ENCODE peak calls at places on chromosomes 4 and X, in ten cellular contexts. One of them, this sample, is unnamed.

GRCh38 chr4:169270156-169270809 is 473 bp downstream of the SH3RF1 start:
- DNase-seq in AG04450: no peak
- DNase-seq in HTR-8/SVneo: no peak
- DNase-seq in HFFc6: no peak
- DNase-seq in IMR-90: no peak
- DNase-seq in left ventricle myocardium inferior: peak
- DNase-seq in HFF-Myc: no peak
- DNase-seq in Kasumi-1: peak
- DNase-seq in sigmoid colon: peak
- DNase-seq in stomach: peak
- DNase-seq in this sample: peak

GRCh38 chr4:154314248-154314647 is 177.4 kb downstream of the DCHS2 start:
- DNase-seq in AG04450: no peak
- DNase-seq in HTR-8/SVneo: no peak
- DNase-seq in HFFc6: peak
- DNase-seq in IMR-90: no peak
- DNase-seq in left ventricle myocardium inferior: no peak
- DNase-seq in HFF-Myc: no peak
- DNase-seq in Kasumi-1: no peak
- DNase-seq in sigmoid colon: no peak
- DNase-seq in stomach: no peak
- DNase-seq in this sample: no peak

GRCh38 chrX:82734140-82734539 is 774.0 kb upstream of the POU3F4 start:
- DNase-seq in AG04450: no peak
- DNase-seq in HTR-8/SVneo: no peak
- DNase-seq in HFFc6: no peak
- DNase-seq in IMR-90: no peak
- DNase-seq in left ventricle myocardium inferior: no peak
- DNase-seq in HFF-Myc: no peak
- DNase-seq in Kasumi-1: no peak
- DNase-seq in sigmoid colon: no peak
- DNase-seq in stomach: no peak
- DNase-seq in this sample: no peak

GRCh38 chrX:14673764-14674163 is 144.4 kb downstream of the GLRA2 start:
- DNase-seq in AG04450: peak
- DNase-seq in HTR-8/SVneo: peak
- DNase-seq in HFFc6: peak
- DNase-seq in IMR-90: peak
- DNase-seq in left ventricle myocardium inferior: no peak
- DNase-seq in HFF-Myc: peak
- DNase-seq in Kasumi-1: no peak
- DNase-seq in sigmoid colon: no peak
- DNase-seq in stomach: no peak
- DNase-seq in this sample: peak

GRCh38 chr4:54513231-54513630 is 144.5 kb upstream of the KIT start:
- DNase-seq in AG04450: peak
- DNase-seq in HTR-8/SVneo: peak
- DNase-seq in HFFc6: peak
- DNase-seq in IMR-90: peak
- DNase-seq in left ventricle myocardium inferior: peak
- DNase-seq in HFF-Myc: peak
- DNase-seq in Kasumi-1: no peak
- DNase-seq in sigmoid colon: no peak
- DNase-seq in stomach: no peak
- DNase-seq in this sample: no peak

GRCh38 chr4:74032064-74032463 is 6.4 kb downstream of the CXCL3 start:
- DNase-seq in AG04450: no peak
- DNase-seq in HTR-8/SVneo: no peak
- DNase-seq in HFFc6: no peak
- DNase-seq in IMR-90: peak
- DNase-seq in left ventricle myocardium inferior: no peak
- DNase-seq in HFF-Myc: no peak
- DNase-seq in Kasumi-1: no peak
- DNase-seq in sigmoid colon: no peak
- DNase-seq in stomach: no peak
- DNase-seq in this sample: no peak

GRCh38 chr4:94256833-94257232 is 49.2 kb downstream of the SMARCAD1 start:
- DNase-seq in AG04450: no peak
- DNase-seq in HTR-8/SVneo: no peak
- DNase-seq in HFFc6: peak
- DNase-seq in IMR-90: peak
- DNase-seq in left ventricle myocardium inferior: no peak
- DNase-seq in HFF-Myc: no peak
- DNase-seq in Kasumi-1: peak
- DNase-seq in sigmoid colon: no peak
- DNase-seq in stomach: no peak
- DNase-seq in this sample: no peak

GRCh38 chr4:73947239-73947985 is 34.4 kb downstream of the PF4 start:
- DNase-seq in AG04450: no peak
- DNase-seq in HTR-8/SVneo: no peak
- DNase-seq in HFFc6: no peak
- DNase-seq in IMR-90: no peak
- DNase-seq in left ventricle myocardium inferior: no peak
- DNase-seq in HFF-Myc: no peak
- DNase-seq in Kasumi-1: no peak
- DNase-seq in sigmoid colon: no peak
- DNase-seq in stomach: no peak
- DNase-seq in this sample: no peak

GRCh38 chr4:132334081-132334480 is 815.0 kb upstream of the PCDH10 start:
- DNase-seq in AG04450: no peak
- DNase-seq in HTR-8/SVneo: no peak
- DNase-seq in HFFc6: peak
- DNase-seq in IMR-90: peak
- DNase-seq in left ventricle myocardium inferior: no peak
- DNase-seq in HFF-Myc: no peak
- DNase-seq in Kasumi-1: no peak
- DNase-seq in sigmoid colon: no peak
- DNase-seq in stomach: no peak
- DNase-seq in this sample: no peak

GRCh38 chr4:99054428-99054994 is 34.1 kb downstream of the ADH5 start:
- DNase-seq in AG04450: no peak
- DNase-seq in HTR-8/SVneo: no peak
- DNase-seq in HFFc6: no peak
- DNase-seq in IMR-90: no peak
- DNase-seq in left ventricle myocardium inferior: no peak
- DNase-seq in HFF-Myc: no peak
- DNase-seq in Kasumi-1: no peak
- DNase-seq in sigmoid colon: no peak
- DNase-seq in stomach: no peak
- DNase-seq in this sample: no peak

GRCh38 chr4:95167809-95168208 is 381.0 kb downstream of the UNC5C start:
- DNase-seq in AG04450: no peak
- DNase-seq in HTR-8/SVneo: no peak
- DNase-seq in HFFc6: no peak
- DNase-seq in IMR-90: no peak
- DNase-seq in left ventricle myocardium inferior: no peak
- DNase-seq in HFF-Myc: no peak
- DNase-seq in Kasumi-1: peak
- DNase-seq in sigmoid colon: no peak
- DNase-seq in stomach: no peak
- DNase-seq in this sample: no peak

GRCh38 chrX:13029831-13030771 is 14.3 kb downstream of the FAM9C start:
- DNase-seq in AG04450: no peak
- DNase-seq in HTR-8/SVneo: no peak
- DNase-seq in HFFc6: no peak
- DNase-seq in IMR-90: no peak
- DNase-seq in left ventricle myocardium inferior: no peak
- DNase-seq in HFF-Myc: no peak
- DNase-seq in Kasumi-1: no peak
- DNase-seq in sigmoid colon: no peak
- DNase-seq in stomach: no peak
- DNase-seq in this sample: peak

GRCh38 chr4:111952708-111953107 is 192.5 kb upstream of the FAM241A start:
- DNase-seq in AG04450: no peak
- DNase-seq in HTR-8/SVneo: no peak
- DNase-seq in HFFc6: no peak
- DNase-seq in IMR-90: no peak
- DNase-seq in left ventricle myocardium inferior: no peak
- DNase-seq in HFF-Myc: no peak
- DNase-seq in Kasumi-1: no peak
- DNase-seq in sigmoid colon: no peak
- DNase-seq in stomach: no peak
- DNase-seq in this sample: no peak

GRCh38 chr4:25810815-25811690 is 51.7 kb downstream of the SEL1L3 start:
- DNase-seq in AG04450: no peak
- DNase-seq in HTR-8/SVneo: no peak
- DNase-seq in HFFc6: peak
- DNase-seq in IMR-90: peak
- DNase-seq in left ventricle myocardium inferior: no peak
- DNase-seq in HFF-Myc: no peak
- DNase-seq in Kasumi-1: no peak
- DNase-seq in sigmoid colon: no peak
- DNase-seq in stomach: no peak
- DNase-seq in this sample: no peak

GRCh38 chrX:153333271-153333670 is 682 bp upstream of the ZNF275 start:
- DNase-seq in AG04450: no peak
- DNase-seq in HTR-8/SVneo: no peak
- DNase-seq in HFFc6: peak
- DNase-seq in IMR-90: peak
- DNase-seq in left ventricle myocardium inferior: no peak
- DNase-seq in HFF-Myc: no peak
- DNase-seq in Kasumi-1: no peak
- DNase-seq in sigmoid colon: no peak
- DNase-seq in stomach: no peak
- DNase-seq in this sample: no peak

GRCh38 chr4:175971393-175972179 is 94.1 kb upstream of the WDR17 start:
- DNase-seq in AG04450: no peak
- DNase-seq in HTR-8/SVneo: no peak
- DNase-seq in HFFc6: no peak
- DNase-seq in IMR-90: no peak
- DNase-seq in left ventricle myocardium inferior: no peak
- DNase-seq in HFF-Myc: no peak
- DNase-seq in Kasumi-1: no peak
- DNase-seq in sigmoid colon: no peak
- DNase-seq in stomach: no peak
- DNase-seq in this sample: no peak

GRCh38 chr4:82865592-82865991 is 25.4 kb downstream of the SEC31A start:
- DNase-seq in AG04450: peak
- DNase-seq in HTR-8/SVneo: peak
- DNase-seq in HFFc6: peak
- DNase-seq in IMR-90: peak
- DNase-seq in left ventricle myocardium inferior: no peak
- DNase-seq in HFF-Myc: peak
- DNase-seq in Kasumi-1: peak
- DNase-seq in sigmoid colon: no peak
- DNase-seq in stomach: no peak
- DNase-seq in this sample: no peak

GRCh38 chrX:43974736-43975135 is 1.5 kb upstream of the NDP start:
- DNase-seq in AG04450: no peak
- DNase-seq in HTR-8/SVneo: no peak
- DNase-seq in HFFc6: no peak
- DNase-seq in IMR-90: no peak
- DNase-seq in left ventricle myocardium inferior: no peak
- DNase-seq in HFF-Myc: no peak
- DNase-seq in Kasumi-1: no peak
- DNase-seq in sigmoid colon: no peak
- DNase-seq in stomach: no peak
- DNase-seq in this sample: no peak

GRCh38 chrX:49221868-49222267 is 11.3 kb downstream of the CACNA1F start:
- DNase-seq in AG04450: no peak
- DNase-seq in HTR-8/SVneo: no peak
- DNase-seq in HFFc6: no peak
- DNase-seq in IMR-90: no peak
- DNase-seq in left ventricle myocardium inferior: no peak
- DNase-seq in HFF-Myc: no peak
- DNase-seq in Kasumi-1: no peak
- DNase-seq in sigmoid colon: no peak
- DNase-seq in stomach: no peak
- DNase-seq in this sample: no peak

GRCh38 chrX:34655496-34656258 is 1.4 kb downstream of the TMEM47 start:
- DNase-seq in AG04450: no peak
- DNase-seq in HTR-8/SVneo: no peak
- DNase-seq in HFFc6: no peak
- DNase-seq in IMR-90: no peak
- DNase-seq in left ventricle myocardium inferior: no peak
- DNase-seq in HFF-Myc: no peak
- DNase-seq in Kasumi-1: no peak
- DNase-seq in sigmoid colon: no peak
- DNase-seq in stomach: no peak
- DNase-seq in this sample: no peak

GRCh38 chr4:150363721-150364688 is 217.9 kb upstream of the MAB21L2 start:
- DNase-seq in AG04450: no peak
- DNase-seq in HTR-8/SVneo: no peak
- DNase-seq in HFFc6: no peak
- DNase-seq in IMR-90: no peak
- DNase-seq in left ventricle myocardium inferior: no peak
- DNase-seq in HFF-Myc: no peak
- DNase-seq in Kasumi-1: no peak
- DNase-seq in sigmoid colon: no peak
- DNase-seq in stomach: no peak
- DNase-seq in this sample: no peak

GRCh38 chrX:151082077-151082948 is 94.1 kb upstream of the GPR50 start:
- DNase-seq in AG04450: peak
- DNase-seq in HTR-8/SVneo: peak
- DNase-seq in HFFc6: peak
- DNase-seq in IMR-90: peak
- DNase-seq in left ventricle myocardium inferior: peak
- DNase-seq in HFF-Myc: peak
- DNase-seq in Kasumi-1: peak
- DNase-seq in sigmoid colon: peak
- DNase-seq in stomach: peak
- DNase-seq in this sample: peak

GRCh38 chr4:40675166-40675565 is 45.5 kb upstream of the RBM47 start:
- DNase-seq in AG04450: no peak
- DNase-seq in HTR-8/SVneo: no peak
- DNase-seq in HFFc6: no peak
- DNase-seq in IMR-90: no peak
- DNase-seq in left ventricle myocardium inferior: no peak
- DNase-seq in HFF-Myc: no peak
- DNase-seq in Kasumi-1: no peak
- DNase-seq in sigmoid colon: no peak
- DNase-seq in stomach: no peak
- DNase-seq in this sample: no peak

GRCh38 chrX:72045141-72045540 is 86.6 kb downstream of the RTL5 start:
- DNase-seq in AG04450: no peak
- DNase-seq in HTR-8/SVneo: no peak
- DNase-seq in HFFc6: no peak
- DNase-seq in IMR-90: no peak
- DNase-seq in left ventricle myocardium inferior: no peak
- DNase-seq in HFF-Myc: no peak
- DNase-seq in Kasumi-1: no peak
- DNase-seq in sigmoid colon: no peak
- DNase-seq in stomach: no peak
- DNase-seq in this sample: no peak

GRCh38 chr4:163991268-163991667 is 496.8 kb downstream of the TMA16 start:
- DNase-seq in AG04450: no peak
- DNase-seq in HTR-8/SVneo: no peak
- DNase-seq in HFFc6: no peak
- DNase-seq in IMR-90: no peak
- DNase-seq in left ventricle myocardium inferior: no peak
- DNase-seq in HFF-Myc: no peak
- DNase-seq in Kasumi-1: no peak
- DNase-seq in sigmoid colon: no peak
- DNase-seq in stomach: no peak
- DNase-seq in this sample: no peak

This sample was measured in transverse colon.